ENCODE peak calls at places on chromosomes 6 and 20, in nine cellular contexts. C is heart left ventricle, B is glutamatergic neuron, O is K562, M is psoas muscle, Y is Peyer's patch, L is body of pancreas, E is HFF-Myc, R is cardiac fibroblast. D is an unnamed sample.
A peak's percentile ranks its signal among the peaks of the same experiment; 100 is the strongest.

GRCh38 chr6:158304254-158304653 is 8.0 kb upstream of the TULP4 start:
- DNase-seq in M (no peak), C (no peak), B (no peak), L (no peak), E (no peak), R (no peak), Y (no peak), O (no peak), D (no peak)

GRCh38 chr6:143823463-143824006 is 19.6 kb upstream of the LTV1 start:
- DNase-seq in M (no peak), O (no peak), E (peak; percentile 25), Y (no peak), R (no peak), L (no peak), B (no peak), C (no peak), D (no peak)

GRCh38 chr6:159203304-159204005 is 34.3 kb downstream of the FNDC1 start:
- DNase-seq in B (no peak), R (peak; percentile 94), L (no peak), E (peak; percentile 20), O (no peak), Y (no peak), C (no peak), M (no peak), D (no peak)

GRCh38 chr6:26329763-26330511 is 35.1 kb upstream of the BTN3A2 start:
- DNase-seq in O (peak; percentile 88), C (no peak), B (peak; percentile 54), M (no peak), Y (no peak), L (no peak), R (peak; percentile 60), E (no peak), D (peak; percentile 34)

GRCh38 chr20:15703171-15703911 is 869.9 kb downstream of the KIF16B start:
- DNase-seq in B (no peak), E (no peak), C (no peak), R (no peak), Y (no peak), L (no peak), O (no peak), M (no peak), D (no peak)

GRCh38 chr6:157563611-157564284 is 182.8 kb downstream of the ZDHHC14 start:
- DNase-seq in C (no peak), R (no peak), O (no peak), B (no peak), L (no peak), E (no peak), M (no peak), Y (no peak), D (no peak)

GRCh38 chr6:87346700-87347099 is 2.1 kb downstream of the C6orf163 start:
- DNase-seq in R (no peak), O (no peak), Y (no peak), B (no peak), E (no peak), M (no peak), C (no peak), L (no peak), D (no peak)

GRCh38 chr20:3800878-3801260 is 4.8 kb downstream of the CDC25B start:
- DNase-seq in L (no peak), M (peak; percentile 26), E (no peak), B (no peak), Y (no peak), R (no peak), C (peak; percentile 16), O (no peak), D (no peak)

GRCh38 chr6:130090796-130091195 is 72.4 kb downstream of the L3MBTL3 start:
- DNase-seq in E (no peak), B (no peak), C (no peak), O (no peak), M (no peak), L (no peak), Y (no peak), R (no peak), D (no peak)

GRCh38 chr6:21754891-21755290 is 161.3 kb downstream of the SOX4 start:
- DNase-seq in C (no peak), R (peak; percentile 49), L (no peak), B (no peak), M (no peak), O (no peak), Y (no peak), E (no peak), D (no peak)

GRCh38 chr20:24994470-24995368 is 2.2 kb upstream of the APMAP start:
- DNase-seq in M (peak; percentile 88), L (peak; percentile 86), C (peak; percentile 79), Y (peak; percentile 83), O (peak; percentile 77), R (peak; percentile 82), E (peak; percentile 42), B (peak; percentile 83), D (peak; percentile 85)

GRCh38 chr20:61804896-61805295 is 260.8 kb downstream of the TAF4 start:
- DNase-seq in O (no peak), C (no peak), L (no peak), Y (no peak), B (peak; percentile 7), R (no peak), E (no peak), M (no peak), D (no peak)

GRCh38 chr20:41530923-41531322 is 87.3 kb downstream of the CHD6 start:
- DNase-seq in L (no peak), E (no peak), O (no peak), Y (no peak), B (no peak), C (no peak), M (no peak), R (no peak), D (no peak)

GRCh38 chr20:774680-775057 is 6.4 kb upstream of the SLC52A3 start:
- DNase-seq in R (no peak), B (no peak), O (no peak), E (no peak), L (no peak), M (no peak), C (no peak), Y (no peak), D (no peak)

GRCh38 chr6:52420668-52421358 is 671 bp downstream of the EFHC1 start:
- DNase-seq in L (peak; percentile 18), Y (no peak), B (peak; percentile 35), M (no peak), E (no peak), R (peak; percentile 48), C (no peak), O (peak; percentile 47), D (peak; percentile 20)

GRCh38 chr20:4243071-4243470 is 227.7 kb upstream of the RNF24 start:
- DNase-seq in L (no peak), E (no peak), O (peak; percentile 49), Y (no peak), B (peak; percentile 38), M (no peak), C (no peak), R (no peak), D (no peak)

DNA sequence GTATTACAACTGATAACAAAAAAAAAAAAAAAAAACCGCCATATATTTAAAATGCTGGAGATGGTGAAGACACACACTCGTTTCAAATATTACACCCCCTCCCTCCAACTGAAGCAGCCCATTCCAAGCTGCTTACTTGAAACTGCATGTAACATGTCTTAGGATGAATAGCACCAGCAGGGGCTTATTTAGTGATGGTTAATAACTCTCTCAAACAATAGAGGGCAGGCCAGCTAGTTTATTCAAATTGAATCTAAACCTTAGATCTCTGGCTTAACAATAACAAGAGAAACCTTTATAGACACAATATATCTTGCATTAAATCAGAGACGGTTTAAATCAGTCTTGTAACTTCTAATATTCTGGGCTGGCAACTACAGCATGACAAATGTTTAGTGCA is 9.3 kb upstream of the JPH2 start:
- DNase-seq in E (no peak), Y (no peak), R (no peak), L (no peak), O (no peak), M (no peak), C (no peak), B (no peak), D (no peak)
- TF ChIP-seq CTCF in E (no peak), Y (no peak), R (peak; percentile 14), L (no peak), O (peak; percentile 37), M (no peak), C (no peak), B (no peak), D (no peak)

DNA sequence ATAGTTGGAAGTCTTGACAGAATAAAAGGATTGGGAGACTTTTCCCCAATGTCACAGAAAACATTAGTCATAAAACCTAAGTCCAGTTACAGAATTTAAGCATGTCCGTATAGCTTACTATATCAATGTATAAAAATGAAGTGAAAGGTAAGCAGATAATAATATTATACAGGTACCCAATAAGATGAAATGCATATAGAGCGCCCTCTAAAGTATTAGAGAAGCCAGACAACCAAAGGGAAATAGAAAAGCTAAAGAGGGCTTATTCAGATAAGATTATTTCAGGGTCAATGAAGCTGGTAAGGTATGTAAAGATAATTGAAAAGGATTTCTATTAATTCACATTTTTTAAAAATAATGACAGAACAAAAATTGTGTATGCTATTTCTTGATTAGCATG is 947.7 kb upstream of the MAP3K7 start:
- DNase-seq in Y (no peak), L (no peak), E (no peak), B (no peak), O (no peak), R (no peak), M (no peak), C (no peak), D (no peak)
- TF ChIP-seq CTCF in Y (no peak), L (no peak), E (no peak), B (peak; percentile 9), O (no peak), R (no peak), M (no peak), C (no peak), D (no peak)

GRCh38 chr6:8889514-8889913 is 454.2 kb upstream of the SLC35B3 start:
- DNase-seq in M (no peak), R (no peak), B (no peak), Y (no peak), O (no peak), L (no peak), C (no peak), E (no peak), D (no peak)

DNA sequence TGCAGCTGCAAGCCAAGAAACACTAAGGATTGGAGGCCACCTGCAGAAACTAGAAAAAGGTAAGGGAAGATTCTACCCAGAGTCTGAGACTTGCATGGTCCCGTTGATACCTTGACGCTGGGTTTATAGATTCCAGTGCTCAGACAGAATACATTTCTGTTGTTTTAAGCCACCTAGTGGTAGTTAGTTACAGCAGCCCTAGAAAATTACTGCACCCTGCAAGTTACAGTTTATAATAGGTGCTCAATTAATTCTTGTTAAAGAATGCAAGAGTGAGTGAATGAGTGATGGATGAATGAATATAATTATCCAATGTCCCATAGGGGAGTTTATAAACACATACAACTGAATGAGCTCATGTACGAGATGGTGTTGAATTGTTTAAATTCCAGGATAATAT is 453.1 kb upstream of the SLC35B3 start:
- DNase-seq in R (no peak), Y (no peak), C (no peak), M (no peak), L (no peak), O (peak; percentile 1), B (no peak), E (no peak), D (no peak)
- TF ChIP-seq CTCF in R (no peak), Y (no peak), C (peak; percentile 9), M (peak; percentile 10), L (peak; percentile 28), O (peak; percentile 28), B (peak; percentile 59), E (peak; percentile 8), D (no peak)

DNA sequence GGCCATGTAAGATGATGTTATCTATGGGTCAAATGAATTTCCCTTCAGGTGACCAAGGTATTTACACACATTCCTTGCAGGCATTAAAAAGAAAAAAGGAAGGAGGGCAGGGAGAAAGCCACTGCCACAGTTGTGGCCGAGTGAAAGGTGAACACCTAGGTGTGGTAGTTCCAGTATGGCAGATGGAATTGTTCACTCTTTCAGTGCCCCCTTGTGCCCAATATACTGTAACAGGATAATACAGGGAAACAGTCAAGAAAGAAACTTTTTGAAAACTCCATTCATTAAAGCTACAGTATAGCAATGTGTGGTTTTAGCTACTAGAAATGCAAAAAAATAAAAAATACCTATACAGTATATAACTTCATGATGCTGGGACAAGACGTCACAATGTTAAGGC is 52.1 kb downstream of the BMP2 start:
- DNase-seq in R (peak; percentile 18), Y (no peak), E (no peak), C (no peak), L (peak; percentile 26), O (no peak), B (no peak), M (no peak), D (peak; percentile 19)
- TF ChIP-seq CTCF in R (peak; percentile 16), Y (peak; percentile 74), E (no peak), C (no peak), L (peak; percentile 60), O (no peak), B (no peak), M (no peak), D (peak; percentile 65)

D was measured in transverse colon.